ENCODE peak calls at places on chromosomes 1 and 21, in six cellular contexts. K is A549, Y is K562, P is GM12878, A is SK-N-SH, J is HepG2. Z is an unnamed sample.

GRCh38 chr1:178126790-178127189 is 32.9 kb downstream of the RASAL2 start:
- DNase-seq in P (no peak), J (peak), K (peak), Y (no peak), A (no peak), Z (peak)

GRCh38 chr21:45535341-45536081 is 6.7 kb downstream of the SLC19A1 start:
- DNase-seq in A (no peak), K (no peak), Y (no peak), J (no peak), P (no peak), Z (no peak)

GRCh38 chr1:220123889-220124288 is 30.0 kb downstream of the IARS2 start:
- DNase-seq in J (peak), Y (peak), K (peak), P (no peak), A (peak), Z (no peak)

GRCh38 chr1:180040034-180040433 is 85.4 kb downstream of the CEP350 start:
- DNase-seq in J (no peak), K (no peak), P (no peak), A (peak), Y (no peak), Z (peak)

GRCh38 chr1:196400478-196401453 is 207.5 kb downstream of the KCNT2 start:
- DNase-seq in Y (no peak), J (peak), K (no peak), A (no peak), P (no peak), Z (peak)

GRCh38 chr1:31633117-31633516 is 11.6 kb downstream of the PEF1 start:
- DNase-seq in A (no peak), J (peak), K (peak), Y (peak), P (no peak), Z (no peak)

GRCh38 chr1:66374561-66375111 is 159.3 kb upstream of the SGIP1 start:
- DNase-seq in J (no peak), A (no peak), K (no peak), Y (no peak), P (peak), Z (peak)

GRCh38 chr1:246301553-246302250 is 205.4 kb downstream of the SMYD3 start:
- DNase-seq in K (no peak), J (no peak), Y (no peak), A (no peak), P (no peak), Z (no peak)

GRCh38 chr1:218878369-218878768 is 295.3 kb upstream of the LYPLAL1 start:
- DNase-seq in A (no peak), Y (no peak), J (no peak), K (no peak), P (no peak), Z (peak)

GRCh38 chr1:186183219-186183618 is 191.8 kb downstream of the TPR start:
- DNase-seq in P (no peak), A (no peak), K (no peak), Y (no peak), J (no peak), Z (peak)

GRCh38 chr1:16243936-16244649 is 7.1 kb upstream of the CPLANE2 start:
- DNase-seq in Y (peak), K (peak), A (peak), P (peak), J (peak), Z (peak)

GRCh38 chr21:24861471-24861870 is 745.8 kb downstream of the MRPL39 start:
- DNase-seq in P (no peak), A (no peak), K (no peak), Y (no peak), J (no peak), Z (no peak)

GRCh38 chr1:112464501-112464900 is 44.3 kb upstream of the WNT2B start:
- DNase-seq in K (no peak), P (no peak), Y (no peak), A (no peak), J (no peak), Z (no peak)

GRCh38 chr1:236063919-236064673 is 794 bp downstream of the NID1 start:
- DNase-seq in P (no peak), A (peak), K (peak), J (peak), Y (no peak), Z (peak)

GRCh38 chr1:156478250-156478627 is 22.3 kb downstream of the MEF2D start:
- DNase-seq in A (no peak), K (no peak), Y (no peak), J (no peak), P (no peak), Z (no peak)

GRCh38 chr1:44405041-44405803 is at the start of gene RNF220:
- DNase-seq in A (peak), Y (no peak), K (peak), P (no peak), J (peak), Z (peak)

GRCh38 chr21:28750565-28750964 is 242.1 kb downstream of the LTN1 start:
- DNase-seq in K (no peak), Y (no peak), P (no peak), A (no peak), J (no peak), Z (no peak)

GRCh38 chr1:30901798-30902652 is 6.5 kb downstream of the SDC3 start:
- DNase-seq in K (no peak), J (peak), A (no peak), Y (no peak), P (no peak), Z (no peak)

GRCh38 chr21:17387030-17387617 is 125.7 kb upstream of the CXADR start:
- DNase-seq in A (peak), J (peak), Y (peak), K (peak), P (peak), Z (peak)

DNA sequence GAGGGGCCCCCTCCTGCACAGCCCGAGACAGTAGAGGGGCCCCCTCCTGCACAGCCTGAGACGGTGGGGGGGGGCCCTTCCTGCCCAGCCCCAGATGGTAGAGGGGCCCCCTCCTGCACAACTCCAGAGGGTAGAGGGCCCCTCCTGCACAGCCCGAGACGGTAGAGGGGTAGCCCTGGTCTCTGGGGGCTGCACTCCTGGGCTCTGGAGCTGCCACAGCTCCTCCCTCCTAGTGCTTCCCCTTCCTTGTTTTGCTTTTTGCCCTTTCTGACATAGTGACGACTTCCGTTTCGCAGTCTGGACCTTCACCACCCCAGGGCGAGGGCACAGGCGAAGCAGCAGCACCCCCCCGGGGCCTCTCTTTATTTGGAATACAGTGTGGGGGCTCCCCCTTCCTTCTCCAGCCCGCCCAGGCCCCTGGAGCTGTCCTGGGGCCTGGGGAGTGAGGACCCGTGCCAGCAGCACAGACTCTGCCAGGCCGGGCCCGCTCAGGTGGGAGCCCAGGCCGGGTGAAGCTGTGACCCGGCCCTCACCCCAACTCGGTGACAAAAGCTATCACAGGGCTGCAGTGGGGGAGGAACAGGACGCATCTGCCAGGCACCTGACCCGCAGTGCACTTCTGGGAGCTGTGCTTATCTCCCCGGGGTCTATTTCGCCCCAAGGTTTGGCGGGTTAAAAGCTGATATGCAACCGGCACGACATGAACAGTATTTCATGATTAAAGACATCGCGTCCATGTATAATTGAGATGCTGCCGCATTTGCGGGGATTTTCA is 1.1 kb upstream of the PRXL2B start:
- DNase-seq in Y (peak), P (no peak), A (peak), K (peak), J (peak), Z (peak)
- TF ChIP-seq SMC3 in Y (no peak), P (peak), A (no peak), K (no peak), J (no peak), Z (no peak)

DNA sequence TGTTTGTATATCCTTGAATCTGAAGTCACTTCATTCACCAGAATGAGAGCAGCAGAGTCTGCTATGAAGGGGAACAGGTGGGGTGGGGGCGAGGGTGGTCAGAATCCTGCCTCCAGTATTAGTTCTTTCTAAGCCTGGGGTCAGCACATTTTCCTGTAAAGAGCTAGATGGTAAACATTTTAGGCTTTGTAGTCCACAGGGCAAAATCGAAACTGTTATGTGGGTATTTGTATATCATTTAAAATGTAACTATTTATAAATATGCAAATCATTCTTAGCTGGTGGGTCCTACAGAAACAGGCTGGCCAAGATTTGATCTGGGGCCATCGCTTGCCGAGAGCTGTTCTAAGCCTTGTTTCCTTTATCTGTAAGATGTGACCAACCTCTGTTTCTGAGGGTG is 96.0 kb downstream of the IGSF21 start:
- DNase-seq in P (no peak), Y (no peak), A (no peak), J (no peak), K (no peak), Z (no peak)
- TF ChIP-seq SMC3 in P (no peak), Y (no peak), A (no peak), J (no peak), K (no peak), Z (no peak)

DNA sequence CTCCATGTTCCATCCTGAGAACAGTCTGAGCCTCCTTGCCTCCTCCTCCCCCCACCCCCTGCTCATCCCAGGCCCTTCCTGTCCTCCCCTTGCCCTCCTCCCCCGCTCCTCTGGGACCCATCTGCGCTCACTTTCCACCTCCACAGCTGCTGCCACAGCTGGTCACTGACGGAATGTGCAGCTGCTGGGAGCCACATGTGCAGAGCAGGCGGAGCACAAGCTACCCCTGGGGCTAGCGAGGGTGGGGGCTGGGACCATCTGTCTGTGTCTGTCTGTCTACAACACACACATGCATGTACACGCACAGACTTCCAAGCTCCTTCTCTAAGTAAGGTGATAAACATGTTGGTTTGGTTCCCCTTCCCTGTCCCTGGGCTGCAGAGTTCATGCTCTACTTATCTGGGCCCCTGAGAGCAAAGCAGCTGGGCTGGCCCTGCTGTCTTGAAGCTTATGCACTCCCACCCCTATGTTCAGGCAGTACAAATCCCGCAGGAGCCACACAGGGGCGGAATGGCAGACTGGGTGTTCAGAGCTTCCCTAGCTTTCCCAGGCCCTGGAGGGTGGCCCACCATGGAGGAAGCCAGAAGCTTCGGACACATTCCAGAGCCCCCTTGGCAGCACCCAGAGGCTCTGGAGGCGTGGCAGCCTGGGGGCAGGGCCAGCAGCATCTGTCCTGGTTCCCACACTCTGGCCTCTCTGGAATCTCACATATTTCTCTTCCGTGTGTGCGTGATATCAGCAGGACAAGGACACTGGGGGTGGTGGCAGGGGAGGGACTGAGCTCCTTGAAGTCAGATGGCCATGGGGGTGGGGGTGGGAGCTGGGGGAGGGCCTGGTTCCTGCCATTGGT is 7.0 kb upstream of the HEYL start:
- DNase-seq in J (no peak), P (no peak), K (no peak), A (peak), Y (peak), Z (peak)
- TF ChIP-seq SMC3 in J (no peak), P (no peak), K (no peak), A (no peak), Y (no peak), Z (no peak)

GRCh38 chr1:7043729-7044470 is 258.6 kb downstream of the CAMTA1 start:
- DNase-seq in Y (no peak), J (no peak), P (no peak), A (no peak), K (no peak), Z (no peak)
- TF ChIP-seq SMC3 in Y (no peak), J (no peak), P (no peak), A (no peak), K (no peak), Z (no peak)

DNA sequence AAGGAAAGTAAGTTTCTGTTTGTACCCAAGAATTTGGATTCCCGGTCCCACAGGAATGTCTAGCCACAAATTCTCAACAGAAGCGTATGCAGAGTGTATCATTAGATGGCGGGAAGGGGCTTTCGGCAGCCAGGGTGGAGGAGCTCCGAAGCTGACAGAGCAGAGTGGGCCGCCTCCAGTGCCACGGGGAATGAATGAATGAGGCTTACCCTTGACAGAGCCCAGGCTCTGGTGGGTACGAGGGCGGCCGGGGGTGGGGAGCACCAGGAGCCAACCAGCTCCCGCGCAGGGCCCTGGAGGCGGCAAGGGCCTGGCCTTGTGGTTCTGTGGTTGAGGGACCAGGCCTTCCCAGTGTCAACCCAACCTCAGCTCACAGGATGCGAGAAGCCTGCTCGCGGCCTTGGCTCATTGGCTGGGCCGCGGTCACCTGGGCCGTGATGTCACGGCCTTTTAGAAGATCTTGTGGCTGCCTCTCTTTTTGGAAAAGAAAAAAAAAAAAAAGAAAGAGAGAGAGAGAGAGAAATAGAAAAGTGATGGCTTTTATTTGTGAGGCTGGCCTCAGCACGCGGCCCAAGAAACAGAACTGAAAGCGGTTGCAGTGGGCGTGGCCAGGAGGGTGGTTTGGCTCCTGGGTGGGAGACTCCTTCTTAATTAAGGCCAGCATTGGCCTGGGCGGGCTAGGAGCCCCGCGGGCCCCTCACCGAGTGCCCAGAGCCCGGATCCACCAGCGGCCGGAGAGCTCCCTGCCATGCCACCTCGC is 34.9 kb upstream of the RUNX3 start:
- DNase-seq in A (no peak), P (peak), J (no peak), K (no peak), Y (peak), Z (peak)
- TF ChIP-seq SMC3 in A (no peak), P (peak), J (no peak), K (no peak), Y (no peak), Z (no peak)

GRCh38 chr1:119103764-119104163 is 36.7 kb downstream of the WARS2 start:
- DNase-seq in P (no peak), A (no peak), K (no peak), Y (no peak), J (no peak), Z (no peak)

GRCh38 chr1:119112791-119113190 is 27.7 kb downstream of the WARS2 start:
- DNase-seq in P (no peak), K (no peak), J (no peak), Y (no peak), A (no peak), Z (peak)

GRCh38 chr1:119112244-119112643 is 28.2 kb downstream of the WARS2 start:
- DNase-seq in Y (no peak), K (no peak), A (no peak), J (no peak), P (no peak), Z (no peak)

DNA sequence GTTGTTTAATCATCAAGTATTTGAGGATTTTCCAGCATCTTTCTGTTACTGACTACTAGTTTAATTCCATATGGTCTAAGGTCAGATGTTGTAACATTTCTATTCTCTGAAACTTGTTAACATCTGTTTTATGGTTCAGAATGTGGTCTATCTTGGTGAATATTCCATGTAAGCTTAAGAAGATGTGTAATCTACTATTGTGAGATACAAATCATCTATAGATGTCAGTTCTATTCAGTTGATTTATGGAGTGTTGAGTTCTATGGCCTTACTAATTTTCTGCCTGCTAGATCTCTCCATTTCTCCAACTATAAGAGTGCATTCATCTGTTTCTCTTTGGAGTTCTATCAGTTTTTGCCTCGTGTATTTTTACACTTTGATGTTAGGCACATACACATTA is 31.5 kb downstream of the WARS2 start:
- DNase-seq in Y (no peak), K (no peak), P (no peak), J (no peak), A (no peak), Z (no peak)
- TF ChIP-seq SMC3 in Y (no peak), K (no peak), P (no peak), J (no peak), A (no peak), Z (no peak)

DNA sequence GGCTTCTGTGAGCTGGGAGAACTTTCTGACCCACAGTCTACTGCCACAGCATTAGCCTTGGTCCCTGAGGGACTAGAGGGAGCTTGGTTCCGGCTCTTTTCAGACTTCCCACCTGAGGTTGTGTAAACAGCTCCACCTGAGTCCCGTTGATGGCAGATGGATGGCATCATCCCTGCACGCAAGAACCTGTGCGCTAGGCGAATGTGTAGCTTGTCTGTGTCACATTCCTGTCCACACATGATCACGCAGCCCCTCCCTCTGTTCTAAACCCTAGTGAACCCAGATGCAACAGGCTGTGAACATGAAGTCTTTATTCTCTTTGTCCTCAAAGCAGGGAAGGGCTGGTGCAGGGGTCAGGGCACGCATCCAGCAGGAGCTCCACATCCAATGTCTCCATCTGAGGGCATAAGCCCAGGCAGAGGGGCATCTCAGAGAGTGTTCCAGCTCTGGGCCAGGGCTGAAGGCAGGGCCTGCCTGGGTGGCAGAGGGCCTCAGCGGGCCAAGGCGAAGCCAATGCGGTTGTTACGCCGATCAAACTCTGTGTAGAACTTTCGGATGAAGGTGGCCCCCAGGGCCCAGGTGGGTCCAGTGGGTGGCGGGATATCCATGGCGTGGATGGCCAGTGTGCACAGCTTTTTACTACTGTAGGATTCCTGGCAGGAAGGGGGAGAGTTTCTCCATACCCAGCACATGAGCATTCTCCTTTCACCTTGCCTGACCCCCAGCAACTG is 2.8 kb upstream of the ETNK2 start:
- DNase-seq in A (no peak), J (no peak), K (no peak), Y (no peak), P (no peak), Z (no peak)
- TF ChIP-seq SMC3 in A (no peak), J (no peak), K (no peak), Y (no peak), P (no peak), Z (no peak)